ENCODE peak calls at places on chromosomes 12 and 14, in four cellular contexts. N, L, M and F are unnamed samples.

GRCh38 chr12:42716521-42716920 is 127.0 kb upstream of the PRICKLE1 start:
- DNase-seq in N (no peak), L (no peak), M (no peak), F (no peak)

GRCh38 chr14:47509957-47510356 is 165.4 kb downstream of the MDGA2 start:
- DNase-seq in N (peak; percentile 28), L (no peak), M (no peak), F (no peak)

GRCh38 chr12:105573574-105573973 is 243.1 kb downstream of the C12orf75 start:
- DNase-seq in N (no peak), L (no peak), M (no peak), F (no peak)

GRCh38 chr12:114480309-114481199 is 74.6 kb upstream of the TBX5 start:
- DNase-seq in N (peak; percentile 38), L (no peak), M (no peak), F (no peak)

GRCh38 chr12:113461666-113462065 is 10.0 kb downstream of the LHX5 start:
- DNase-seq in N (peak; percentile 61), L (no peak), M (peak; percentile 26), F (no peak)

GRCh38 chr12:57360468-57360867 is 70.4 kb downstream of the R3HDM2 start:
- DNase-seq in N (no peak), L (no peak), M (no peak), F (no peak)

GRCh38 chr12:56126732-56127239 is 1.3 kb upstream of the ESYT1 start:
- DNase-seq in N (no peak), L (no peak), M (no peak), F (no peak)

GRCh38 chr12:104846056-104846762 is 111.9 kb downstream of the SLC41A2 start:
- DNase-seq in N (no peak), L (no peak), M (peak; percentile 31), F (no peak)

GRCh38 chr12:46357438-46358324 is 14.9 kb downstream of the SLC38A2 start:
- DNase-seq in N (no peak), L (no peak), M (peak; percentile 86), F (no peak)

DNA sequence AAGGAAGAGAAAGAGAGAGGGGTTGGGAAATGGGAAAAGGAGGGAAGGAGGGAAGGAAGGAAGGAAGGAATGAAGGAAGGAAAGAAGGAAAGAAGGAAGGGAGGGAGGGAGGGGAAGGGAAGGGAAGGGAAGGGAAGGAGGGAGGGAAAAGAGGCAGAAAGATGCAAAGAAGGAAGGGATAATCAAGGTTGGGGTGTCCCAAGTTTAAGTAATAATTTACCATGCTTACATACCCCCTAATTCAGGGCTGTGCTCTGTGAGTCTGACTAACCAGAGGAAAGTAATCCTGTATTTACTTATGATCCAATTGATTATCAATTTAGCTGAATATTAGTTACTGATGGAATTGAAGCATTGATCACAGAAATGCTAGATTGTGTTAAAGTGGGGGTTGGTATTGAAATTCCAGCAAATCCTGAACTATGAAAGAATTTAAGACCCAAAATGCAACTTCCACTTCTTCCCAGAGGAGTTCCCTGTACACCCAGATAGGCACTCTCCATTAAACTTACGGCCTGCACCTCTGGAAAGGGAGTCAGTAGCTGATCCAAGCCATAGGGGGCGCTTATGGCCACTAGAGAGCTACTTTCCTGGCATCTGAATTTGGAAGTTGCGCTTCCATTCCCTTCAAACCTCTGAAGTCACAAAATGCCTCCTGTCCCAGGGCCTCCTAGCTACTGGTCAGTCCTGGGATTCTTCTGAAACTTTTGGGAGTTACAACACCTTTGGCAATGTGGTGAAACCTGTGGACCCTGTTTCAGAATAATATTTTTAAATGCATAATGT is 162.7 kb upstream of the PWP1 start:
- DNase-seq in N (peak; percentile 61), L (no peak), M (no peak), F (no peak)
- TF ChIP-seq CTCF in N (peak; percentile 63), L (no peak), M (no peak), F (no peak)

DNA sequence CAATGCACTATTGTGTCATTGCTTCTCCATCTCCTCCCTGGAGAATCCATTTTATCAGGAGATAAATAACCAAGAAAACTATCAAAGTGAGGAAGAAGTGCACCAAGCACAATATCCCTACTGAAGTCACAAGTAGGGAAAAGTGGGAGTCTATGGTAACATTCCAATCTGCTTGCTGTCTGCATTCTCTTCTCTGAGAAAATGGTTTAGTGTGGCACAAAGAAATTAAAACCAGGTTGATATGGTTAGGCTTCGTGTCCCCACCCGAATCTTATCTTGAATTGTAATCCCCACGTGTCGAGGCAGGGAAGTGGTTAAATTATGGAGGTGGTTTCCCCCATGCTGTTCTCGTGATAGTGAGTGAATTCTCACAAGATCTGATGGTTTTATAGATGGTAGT is 209.7 kb downstream of the PRKD1 start:
- DNase-seq in N (no peak), L (no peak), M (no peak), F (no peak)
- TF ChIP-seq CTCF in N (no peak), L (no peak), M (no peak), F (no peak)

DNA sequence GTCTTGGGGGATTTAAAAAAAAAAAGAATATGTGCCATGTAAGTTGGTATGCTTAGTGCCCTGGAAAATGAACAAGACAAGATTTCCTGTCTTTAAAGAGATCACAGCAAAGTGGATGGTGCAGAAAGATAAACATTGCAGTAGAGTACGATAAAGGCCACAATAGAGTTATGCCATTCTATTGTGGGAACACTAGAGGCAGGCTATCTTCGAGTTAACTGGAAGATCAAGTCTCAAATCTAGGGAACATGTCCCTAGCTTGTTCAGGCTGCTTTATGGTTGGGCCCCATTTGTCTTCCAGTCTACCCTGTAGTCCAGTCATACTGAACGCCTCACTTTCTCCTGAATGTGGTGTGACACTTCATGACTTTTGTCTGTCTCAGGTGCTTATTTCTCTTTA is 18.7 kb upstream of the CCT2 start:
- DNase-seq in N (no peak), L (no peak), M (no peak), F (no peak)
- TF ChIP-seq CTCF in N (peak; percentile 22), L (no peak), M (peak; percentile 23), F (no peak)

DNA sequence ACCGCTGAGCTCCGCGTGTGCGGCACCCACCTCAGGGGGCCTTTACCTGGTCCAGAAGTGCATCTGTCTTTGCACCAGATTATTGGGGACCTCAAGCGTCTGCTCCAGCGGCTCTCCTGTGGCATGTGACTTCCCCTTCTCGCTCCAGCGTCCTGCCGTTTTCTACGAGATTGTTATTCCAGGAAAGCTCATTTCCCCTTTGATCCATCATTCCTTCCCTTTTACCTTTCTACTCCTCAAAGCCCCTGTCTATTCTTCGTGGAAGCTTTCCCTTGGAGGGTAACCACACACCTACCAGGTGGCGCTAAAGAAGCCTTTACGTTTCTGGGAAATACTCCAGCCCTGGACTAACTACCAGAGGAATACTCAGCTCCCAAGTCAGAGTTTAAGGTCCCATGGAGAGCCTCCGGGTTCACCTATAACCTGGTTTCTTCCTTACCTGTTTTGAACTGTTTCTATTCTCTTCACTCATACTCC is 1.5 kb downstream of the FKBP4 start:
- DNase-seq in N (peak; percentile 18), L (no peak), M (no peak), F (no peak)
- TF ChIP-seq CTCF in N (peak; percentile 4), L (no peak), M (peak; percentile 32), F (no peak)

DNA sequence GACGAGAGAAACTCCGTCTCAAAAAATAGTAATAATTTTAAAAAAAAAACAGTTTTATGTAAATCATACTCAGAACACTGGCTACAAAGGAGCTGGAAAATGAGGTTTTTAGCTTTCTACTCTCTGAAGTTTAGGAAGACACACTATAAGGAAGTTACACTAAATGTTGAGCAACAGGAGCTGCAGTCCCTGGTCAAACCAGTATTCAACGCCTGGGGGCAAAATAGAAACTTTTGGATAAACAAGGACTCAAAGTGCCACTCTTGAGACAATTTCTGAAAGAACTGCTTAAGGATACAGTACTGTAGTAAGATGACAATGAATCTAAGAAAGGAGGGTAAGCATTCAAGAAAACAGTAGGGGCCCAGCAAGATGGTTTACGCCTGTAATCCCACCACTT is 29.3 kb downstream of the ACTR6 start:
- DNase-seq in N (no peak), L (peak; percentile 57), M (no peak), F (no peak)
- TF ChIP-seq CTCF in N (no peak), L (no peak), M (no peak), F (no peak)